ENCODE peak calls at places on chromosome 19, in seven cellular contexts. D, T, C, B, L, S and H are unnamed samples.

GRCh38 chr19:28667348-28667977 is 545.5 kb downstream of the UQCRFS1 start:
- DNase-seq in D (no peak), T (no peak), C (no peak), B (no peak), L (no peak), S (no peak), H (no peak)

GRCh38 chr19:4369888-4370260 is 26.5 kb downstream of the MPND start:
- DNase-seq in D (peak), T (peak), C (no peak), B (peak), L (no peak), S (no peak), H (no peak)

GRCh38 chr19:11345122-11345752 is 831 bp downstream of the TMEM205 start:
- DNase-seq in D (no peak), T (no peak), C (no peak), B (no peak), L (no peak), S (no peak), H (no peak)

GRCh38 chr19:13781547-13781946 is 7.3 kb downstream of the C19orf53 start:
- DNase-seq in D (no peak), T (no peak), C (peak), B (peak), L (peak), S (peak), H (peak)

GRCh38 chr19:47561440-47562045 is 11.4 kb downstream of the ZNF541 start:
- DNase-seq in D (no peak), T (no peak), C (no peak), B (no peak), L (no peak), S (no peak), H (no peak)

GRCh38 chr19:43743059-43743458 is 11.7 kb downstream of the SMG9 start:
- DNase-seq in D (no peak), T (no peak), C (no peak), B (no peak), L (peak), S (no peak), H (no peak)

GRCh38 chr19:51415187-51415586 is 2.3 kb downstream of the SIGLEC10 start:
- DNase-seq in D (no peak), T (no peak), C (no peak), B (no peak), L (no peak), S (no peak), H (no peak)

GRCh38 chr19:9995999-9996398 is 14.3 kb downstream of the COL5A3 start:
- DNase-seq in D (no peak), T (no peak), C (no peak), B (no peak), L (no peak), S (no peak), H (no peak)

GRCh38 chr19:37953576-37954303 is 46.7 kb downstream of the SIPA1L3 start:
- DNase-seq in D (no peak), T (no peak), C (no peak), B (peak), L (peak), S (no peak), H (no peak)

GRCh38 chr19:10329555-10329954 is 3.8 kb downstream of the RAVER1 start:
- DNase-seq in D (no peak), T (no peak), C (no peak), B (no peak), L (no peak), S (no peak), H (no peak)

GRCh38 chr19:21463449-21464105 is 41.8 kb upstream of the ZNF429 start:
- DNase-seq in D (no peak), T (no peak), C (no peak), B (peak), L (peak), S (no peak), H (no peak)

GRCh38 chr19:19459707-19460251 is 54.3 kb downstream of the GATAD2A start:
- DNase-seq in D (peak), T (no peak), C (no peak), B (no peak), L (peak), S (peak), H (no peak)

GRCh38 chr19:41296323-41296935 is 13.5 kb upstream of the CCDC97 start:
- DNase-seq in D (no peak), T (no peak), C (no peak), B (no peak), L (no peak), S (no peak), H (no peak)

GRCh38 chr19:34426096-34426661 is 2.0 kb upstream of the UBA2 start:
- DNase-seq in D (no peak), T (no peak), C (no peak), B (no peak), L (no peak), S (no peak), H (no peak)

GRCh38 chr19:12792853-12793289 is 1.6 kb downstream of the JUNB start:
- DNase-seq in D (peak), T (no peak), C (no peak), B (no peak), L (no peak), S (no peak), H (no peak)

GRCh38 chr19:31902821-31903220 is 442.6 kb upstream of the ZNF507 start:
- DNase-seq in D (no peak), T (no peak), C (no peak), B (no peak), L (no peak), S (no peak), H (no peak)